ENCODE peak calls at places on chromosomes 7 and 10, in four cellular contexts. One of them, this sample, is unnamed.

GRCh38 chr10:132829403-132829802 is 43.5 kb upstream of the NKX6-2 start:
- DNase-seq in CD8-positive, alpha-beta T cell: no peak
- DNase-seq in mesenchymal stem cell: no peak
- DNase-seq in Ammon's horn: no peak
- DNase-seq in this sample: no peak

GRCh38 chr10:76403876-76404275 is 972.5 kb downstream of the LRMDA start:
- DNase-seq in CD8-positive, alpha-beta T cell: no peak
- DNase-seq in mesenchymal stem cell: no peak
- DNase-seq in Ammon's horn: no peak
- DNase-seq in this sample: no peak

GRCh38 chr7:106590209-106590816 is 70.6 kb downstream of the CCDC71L start:
- DNase-seq in CD8-positive, alpha-beta T cell: no peak
- DNase-seq in mesenchymal stem cell: no peak
- DNase-seq in Ammon's horn: no peak
- DNase-seq in this sample: no peak

GRCh38 chr7:148588168-148588890 is 2.2 kb upstream of the C7orf33 start:
- DNase-seq in CD8-positive, alpha-beta T cell: no peak
- DNase-seq in mesenchymal stem cell: no peak
- DNase-seq in Ammon's horn: no peak
- DNase-seq in this sample: no peak

GRCh38 chr10:31242902-31243301 is 76.1 kb upstream of the ZEB1 start:
- DNase-seq in CD8-positive, alpha-beta T cell: peak; percentile 10
- DNase-seq in mesenchymal stem cell: peak; percentile 92
- DNase-seq in Ammon's horn: no peak
- DNase-seq in this sample: no peak

GRCh38 chr7:40586197-40586596 is 451.4 kb downstream of the SUGCT start:
- DNase-seq in CD8-positive, alpha-beta T cell: no peak
- DNase-seq in mesenchymal stem cell: peak; percentile 67
- DNase-seq in Ammon's horn: no peak
- DNase-seq in this sample: no peak

GRCh38 chr10:17951868-17952371 is at the start of gene SLC39A12:
- DNase-seq in CD8-positive, alpha-beta T cell: no peak
- DNase-seq in mesenchymal stem cell: peak; percentile 40
- DNase-seq in Ammon's horn: no peak
- DNase-seq in this sample: no peak

GRCh38 chr7:101605611-101606010 is 23.5 kb downstream of the MYL10 start:
- DNase-seq in CD8-positive, alpha-beta T cell: no peak
- DNase-seq in mesenchymal stem cell: no peak
- DNase-seq in Ammon's horn: no peak
- DNase-seq in this sample: no peak

GRCh38 chr10:49138361-49138891 is 4.6 kb upstream of the FAM170B start:
- DNase-seq in CD8-positive, alpha-beta T cell: no peak
- DNase-seq in mesenchymal stem cell: peak; percentile 75
- DNase-seq in Ammon's horn: no peak
- DNase-seq in this sample: no peak

GRCh38 chr10:30219977-30220751 is 128.9 kb downstream of the MTPAP start:
- DNase-seq in CD8-positive, alpha-beta T cell: no peak
- DNase-seq in mesenchymal stem cell: no peak
- DNase-seq in Ammon's horn: peak; percentile 22
- DNase-seq in this sample: no peak

GRCh38 chr7:140672382-140673062 is at the start of gene ADCK2:
- DNase-seq in CD8-positive, alpha-beta T cell: peak; percentile 60
- DNase-seq in mesenchymal stem cell: no peak
- DNase-seq in Ammon's horn: peak; percentile 80
- DNase-seq in this sample: peak; percentile 65

GRCh38 chr10:31395695-31396094 is 76.7 kb downstream of the ZEB1 start:
- DNase-seq in CD8-positive, alpha-beta T cell: no peak
- DNase-seq in mesenchymal stem cell: no peak
- DNase-seq in Ammon's horn: no peak
- DNase-seq in this sample: no peak

GRCh38 chr10:125283191-125283590 is 122.8 kb upstream of the CTBP2 start:
- DNase-seq in CD8-positive, alpha-beta T cell: no peak
- DNase-seq in mesenchymal stem cell: no peak
- DNase-seq in Ammon's horn: peak; percentile 20
- DNase-seq in this sample: no peak

GRCh38 chr10:132833421-132834111 is 47.6 kb upstream of the NKX6-2 start:
- DNase-seq in CD8-positive, alpha-beta T cell: no peak
- DNase-seq in mesenchymal stem cell: no peak
- DNase-seq in Ammon's horn: no peak
- DNase-seq in this sample: peak; percentile 44

GRCh38 chr7:44325811-44326241 is 432 bp upstream of the CAMK2B start:
- DNase-seq in CD8-positive, alpha-beta T cell: no peak
- DNase-seq in mesenchymal stem cell: no peak
- DNase-seq in Ammon's horn: no peak
- DNase-seq in this sample: no peak

GRCh38 chr10:97718178-97718577 is 4.6 kb downstream of the MARVELD1 start:
- DNase-seq in CD8-positive, alpha-beta T cell: no peak
- DNase-seq in mesenchymal stem cell: no peak
- DNase-seq in Ammon's horn: peak; percentile 85
- DNase-seq in this sample: no peak

GRCh38 chr7:122299935-122300606 is 4.5 kb downstream of the FEZF1 start:
- DNase-seq in CD8-positive, alpha-beta T cell: no peak
- DNase-seq in mesenchymal stem cell: no peak
- DNase-seq in Ammon's horn: no peak
- DNase-seq in this sample: no peak

GRCh38 chr7:54738737-54739136 is 20.3 kb downstream of the SEC61G start:
- DNase-seq in CD8-positive, alpha-beta T cell: no peak
- DNase-seq in mesenchymal stem cell: no peak
- DNase-seq in Ammon's horn: no peak
- DNase-seq in this sample: no peak

GRCh38 chr10:112250555-112250954 is 32.6 kb upstream of the TECTB start:
- DNase-seq in CD8-positive, alpha-beta T cell: no peak
- DNase-seq in mesenchymal stem cell: peak; percentile 17
- DNase-seq in Ammon's horn: no peak
- DNase-seq in this sample: no peak

GRCh38 chr7:31114593-31115343 is 62.7 kb downstream of the ADCYAP1R1 start:
- DNase-seq in CD8-positive, alpha-beta T cell: no peak
- DNase-seq in mesenchymal stem cell: peak; percentile 50
- DNase-seq in Ammon's horn: no peak
- DNase-seq in this sample: no peak

GRCh38 chr10:114885430-114885829 is 52.6 kb upstream of the TRUB1 start:
- DNase-seq in CD8-positive, alpha-beta T cell: no peak
- DNase-seq in mesenchymal stem cell: no peak
- DNase-seq in Ammon's horn: no peak
- DNase-seq in this sample: no peak

GRCh38 chr10:70561051-70561450 is 41.5 kb downstream of the PRF1 start:
- DNase-seq in CD8-positive, alpha-beta T cell: no peak
- DNase-seq in mesenchymal stem cell: no peak
- DNase-seq in Ammon's horn: peak; percentile 50
- DNase-seq in this sample: no peak

GRCh38 chr10:33134011-33134751 is 176.2 kb upstream of the ITGB1 start:
- DNase-seq in CD8-positive, alpha-beta T cell: peak; percentile 75
- DNase-seq in mesenchymal stem cell: peak; percentile 85
- DNase-seq in Ammon's horn: peak; percentile 41
- DNase-seq in this sample: peak; percentile 65

GRCh38 chr10:77029684-77030407 is 607.8 kb downstream of the KCNMA1 start:
- DNase-seq in CD8-positive, alpha-beta T cell: no peak
- DNase-seq in mesenchymal stem cell: peak; percentile 43
- DNase-seq in Ammon's horn: no peak
- DNase-seq in this sample: no peak

GRCh38 chr10:103921750-103922195 is 3.8 kb upstream of the STN1 start:
- DNase-seq in CD8-positive, alpha-beta T cell: no peak
- DNase-seq in mesenchymal stem cell: no peak
- DNase-seq in Ammon's horn: peak; percentile 79
- DNase-seq in this sample: no peak

GRCh38 chr7:29806131-29806792 is at the start of gene WIPF3:
- DNase-seq in CD8-positive, alpha-beta T cell: no peak
- DNase-seq in mesenchymal stem cell: peak; percentile 9
- DNase-seq in Ammon's horn: no peak
- DNase-seq in this sample: no peak

GRCh38 chr10:120506674-120507073 is 49.6 kb downstream of the PLPP4 start:
- DNase-seq in CD8-positive, alpha-beta T cell: no peak
- DNase-seq in mesenchymal stem cell: no peak
- DNase-seq in Ammon's horn: peak; percentile 9
- DNase-seq in this sample: no peak

GRCh38 chr7:95578299-95578855 is 17.9 kb downstream of the PDK4 start:
- DNase-seq in CD8-positive, alpha-beta T cell: no peak
- DNase-seq in mesenchymal stem cell: no peak
- DNase-seq in Ammon's horn: no peak
- DNase-seq in this sample: no peak

GRCh38 chr7:159112136-159113011 is 32.3 kb downstream of the VIPR2 start:
- DNase-seq in CD8-positive, alpha-beta T cell: peak; percentile 13
- DNase-seq in mesenchymal stem cell: no peak
- DNase-seq in Ammon's horn: no peak
- DNase-seq in this sample: peak; percentile 54

GRCh38 chr10:118952493-118953295 is 76.8 kb upstream of the NANOS1 start:
- DNase-seq in CD8-positive, alpha-beta T cell: no peak
- DNase-seq in mesenchymal stem cell: no peak
- DNase-seq in Ammon's horn: no peak
- DNase-seq in this sample: no peak

GRCh38 chr7:82534687-82535086 is 91.1 kb upstream of the CACNA2D1 start:
- DNase-seq in CD8-positive, alpha-beta T cell: no peak
- DNase-seq in mesenchymal stem cell: peak; percentile 17
- DNase-seq in Ammon's horn: no peak
- DNase-seq in this sample: no peak

GRCh38 chr7:38846280-38846679 is 62.7 kb downstream of the VPS41 start:
- DNase-seq in CD8-positive, alpha-beta T cell: no peak
- DNase-seq in mesenchymal stem cell: peak; percentile 17
- DNase-seq in Ammon's horn: no peak
- DNase-seq in this sample: no peak

GRCh38 chr10:43211431-43212042 is 55.3 kb downstream of the RASGEF1A start:
- DNase-seq in CD8-positive, alpha-beta T cell: no peak
- DNase-seq in mesenchymal stem cell: no peak
- DNase-seq in Ammon's horn: no peak
- DNase-seq in this sample: no peak

GRCh38 chr7:104160375-104160774 is 47.4 kb downstream of the ORC5 start:
- DNase-seq in CD8-positive, alpha-beta T cell: no peak
- DNase-seq in mesenchymal stem cell: peak; percentile 27
- DNase-seq in Ammon's horn: no peak
- DNase-seq in this sample: no peak

GRCh38 chr10:62858364-62858763 is 42.2 kb upstream of the EGR2 start:
- DNase-seq in CD8-positive, alpha-beta T cell: no peak
- DNase-seq in mesenchymal stem cell: no peak
- DNase-seq in Ammon's horn: no peak
- DNase-seq in this sample: no peak

GRCh38 chr7:36084485-36085091 is 68.5 kb upstream of the EEPD1 start:
- DNase-seq in CD8-positive, alpha-beta T cell: no peak
- DNase-seq in mesenchymal stem cell: peak; percentile 29
- DNase-seq in Ammon's horn: peak; percentile 23
- DNase-seq in this sample: no peak

GRCh38 chr7:14252458-14252857 is 263.0 kb upstream of the ETV1 start:
- DNase-seq in CD8-positive, alpha-beta T cell: no peak
- DNase-seq in mesenchymal stem cell: no peak
- DNase-seq in Ammon's horn: no peak
- DNase-seq in this sample: no peak

GRCh38 chr7:155020996-155021395 is 18.1 kb upstream of the PAXIP1 start:
- DNase-seq in CD8-positive, alpha-beta T cell: no peak
- DNase-seq in mesenchymal stem cell: no peak
- DNase-seq in Ammon's horn: no peak
- DNase-seq in this sample: no peak

GRCh38 chr7:158531661-158532060 is 56.0 kb downstream of the PTPRN2 start:
- DNase-seq in CD8-positive, alpha-beta T cell: no peak
- DNase-seq in mesenchymal stem cell: no peak
- DNase-seq in Ammon's horn: no peak
- DNase-seq in this sample: no peak

This sample was measured in natural killer cell treated with Interleukin-12 subunit alpha and Interleukin-12 subunit beta and Interleukin-15 and Interleukin-18, amount 100 ng/mL, for 72 hours.